ENCODE peak calls at places on chromosome 11, in six cellular contexts. F, E, S, N, Y and J are unnamed samples.

GRCh38 chr11:69067200-69067599 is 18.5 kb downstream of the TPCN2 start:
- DNase-seq in F (no peak), N (no peak), S (no peak), Y (no peak), E (no peak), J (no peak)

GRCh38 chr11:77515063-77515462 is 41.2 kb upstream of the PAK1 start:
- DNase-seq in E (no peak), S (no peak), N (no peak), Y (no peak), F (no peak), J (no peak)

GRCh38 chr11:68077617-68078592 is 39.1 kb downstream of the TCIRG1 start:
- DNase-seq in S (no peak), E (no peak), N (no peak), Y (no peak), F (no peak), J (no peak)

GRCh38 chr11:115528217-115528616 is 24.0 kb upstream of the CADM1 start:
- DNase-seq in E (no peak), N (no peak), F (no peak), Y (no peak), S (no peak), J (no peak)

GRCh38 chr11:7098235-7098832 is 9.5 kb downstream of the RBMXL2 start:
- DNase-seq in S (no peak), E (no peak), F (peak), Y (no peak), N (peak), J (peak)

GRCh38 chr11:73397468-73398131 is 21.4 kb downstream of the RELT start:
- DNase-seq in Y (no peak), E (no peak), N (no peak), F (no peak), S (peak), J (no peak)

GRCh38 chr11:45922425-45923082 is at the start of gene LARGE2:
- DNase-seq in Y (no peak), N (no peak), F (no peak), E (peak), S (peak), J (no peak)

GRCh38 chr11:11471196-11471595 is 118.1 kb upstream of the CSNK2A3 start:
- DNase-seq in Y (no peak), S (no peak), N (no peak), E (no peak), F (no peak), J (no peak)

GRCh38 chr11:65434667-65435179 is 12.1 kb downstream of the NEAT1 start:
- DNase-seq in F (peak), E (no peak), Y (no peak), S (no peak), N (peak), J (no peak)

GRCh38 chr11:134276396-134277175 is 407 bp downstream of the GLB1L3 start:
- DNase-seq in E (no peak), N (no peak), F (no peak), Y (no peak), S (no peak), J (no peak)

GRCh38 chr11:3803726-3804510 is 4.4 kb upstream of the PGAP2 start:
- DNase-seq in N (peak), E (no peak), Y (peak), S (no peak), F (no peak), J (peak)

GRCh38 chr11:57646756-57647303 is 2.9 kb downstream of the YPEL4 start:
- DNase-seq in N (no peak), Y (no peak), F (no peak), S (no peak), E (no peak), J (no peak)

GRCh38 chr11:37952035-37952434 is 1354.0 kb upstream of the RAG2 start:
- DNase-seq in Y (no peak), S (no peak), E (no peak), N (no peak), F (no peak), J (no peak)

GRCh38 chr11:105935791-105936190 is 86.2 kb downstream of the MSANTD4 start:
- DNase-seq in N (peak), Y (peak), E (no peak), S (no peak), F (peak), J (peak)

GRCh38 chr11:95698939-95699562 is 90.5 kb downstream of the FAM76B start:
- DNase-seq in E (no peak), Y (no peak), N (peak), S (no peak), F (no peak), J (no peak)

GRCh38 chr11:12215192-12215591 is 104.8 kb downstream of the MICAL2 start:
- DNase-seq in F (no peak), S (peak), E (no peak), N (no peak), Y (no peak), J (no peak)

GRCh38 chr11:104812416-104812815 is 85.8 kb downstream of the CASP12 start:
- DNase-seq in S (no peak), Y (no peak), E (no peak), F (no peak), N (no peak), J (no peak)

GRCh38 chr11:126570489-126570888 is 215.0 kb downstream of the ST3GAL4 start:
- DNase-seq in N (no peak), Y (no peak), F (no peak), S (no peak), E (no peak), J (no peak)

GRCh38 chr11:120385110-120385509 is 48.9 kb downstream of the ARHGEF12 start:
- DNase-seq in N (no peak), E (no peak), Y (no peak), F (no peak), S (no peak), J (no peak)

GRCh38 chr11:95108671-95109551 is 19.3 kb downstream of the ENDOD1 start:
- DNase-seq in S (no peak), N (peak), Y (no peak), F (peak), E (no peak), J (no peak)

GRCh38 chr11:3044004-3044403 is 13.2 kb downstream of the CARS1 start:
- DNase-seq in N (no peak), E (peak), S (peak), F (no peak), Y (no peak), J (no peak)

GRCh38 chr11:2138436-2139117 is 612 bp downstream of the IGF2 start:
- DNase-seq in F (no peak), N (no peak), Y (no peak), E (peak), S (no peak), J (no peak)

GRCh38 chr11:132080121-132080520 is 709.7 kb downstream of the NTM start:
- DNase-seq in S (no peak), F (no peak), N (no peak), Y (no peak), E (no peak), J (no peak)

GRCh38 chr11:111378185-111378772 is 796 bp downstream of the POU2AF1 start:
- DNase-seq in Y (no peak), F (no peak), E (no peak), N (no peak), S (no peak), J (no peak)

GRCh38 chr11:7589861-7590260 is 76.1 kb downstream of the PPFIBP2 start:
- DNase-seq in E (no peak), S (no peak), F (no peak), Y (no peak), N (no peak), J (no peak)

GRCh38 chr11:62137881-62138629 is 14.2 kb downstream of the INCENP start:
- DNase-seq in E (no peak), N (no peak), S (no peak), F (no peak), Y (no peak), J (no peak)

GRCh38 chr11:40186401-40187091 is 1272.9 kb downstream of the LRRC4C start:
- DNase-seq in E (no peak), Y (no peak), F (no peak), N (no peak), S (no peak), J (no peak)

GRCh38 chr11:80443177-80443576 is 1002.3 kb upstream of the TENM4 start:
- DNase-seq in E (no peak), Y (no peak), F (peak), S (no peak), N (peak), J (no peak)

GRCh38 chr11:117649656-117650055 is 147.4 kb downstream of the DSCAML1 start:
- DNase-seq in F (no peak), N (no peak), E (no peak), Y (no peak), S (no peak), J (no peak)

GRCh38 chr11:94884322-94884721 is 89.0 kb downstream of the CWC15 start:
- DNase-seq in N (no peak), F (no peak), Y (no peak), E (no peak), S (no peak), J (no peak)

GRCh38 chr11:90216611-90217010 is 6.2 kb downstream of the CHORDC1 start:
- DNase-seq in Y (no peak), E (no peak), S (no peak), F (no peak), N (no peak), J (no peak)

GRCh38 chr11:76797341-76798201 is 14.4 kb downstream of the TSKU start:
- DNase-seq in S (peak), F (no peak), E (no peak), Y (no peak), N (no peak), J (no peak)

GRCh38 chr11:12489246-12489772 is 111.9 kb downstream of the PARVA start:
- DNase-seq in E (no peak), F (no peak), Y (no peak), N (no peak), S (no peak), J (no peak)

GRCh38 chr11:117687776-117688175 is 109.2 kb downstream of the DSCAML1 start:
- DNase-seq in N (no peak), F (no peak), S (no peak), E (no peak), Y (no peak), J (no peak)

GRCh38 chr11:68942751-68943271 is 38.0 kb downstream of the MRGPRD start:
- DNase-seq in Y (no peak), N (no peak), F (no peak), E (no peak), S (peak), J (no peak)

DNA sequence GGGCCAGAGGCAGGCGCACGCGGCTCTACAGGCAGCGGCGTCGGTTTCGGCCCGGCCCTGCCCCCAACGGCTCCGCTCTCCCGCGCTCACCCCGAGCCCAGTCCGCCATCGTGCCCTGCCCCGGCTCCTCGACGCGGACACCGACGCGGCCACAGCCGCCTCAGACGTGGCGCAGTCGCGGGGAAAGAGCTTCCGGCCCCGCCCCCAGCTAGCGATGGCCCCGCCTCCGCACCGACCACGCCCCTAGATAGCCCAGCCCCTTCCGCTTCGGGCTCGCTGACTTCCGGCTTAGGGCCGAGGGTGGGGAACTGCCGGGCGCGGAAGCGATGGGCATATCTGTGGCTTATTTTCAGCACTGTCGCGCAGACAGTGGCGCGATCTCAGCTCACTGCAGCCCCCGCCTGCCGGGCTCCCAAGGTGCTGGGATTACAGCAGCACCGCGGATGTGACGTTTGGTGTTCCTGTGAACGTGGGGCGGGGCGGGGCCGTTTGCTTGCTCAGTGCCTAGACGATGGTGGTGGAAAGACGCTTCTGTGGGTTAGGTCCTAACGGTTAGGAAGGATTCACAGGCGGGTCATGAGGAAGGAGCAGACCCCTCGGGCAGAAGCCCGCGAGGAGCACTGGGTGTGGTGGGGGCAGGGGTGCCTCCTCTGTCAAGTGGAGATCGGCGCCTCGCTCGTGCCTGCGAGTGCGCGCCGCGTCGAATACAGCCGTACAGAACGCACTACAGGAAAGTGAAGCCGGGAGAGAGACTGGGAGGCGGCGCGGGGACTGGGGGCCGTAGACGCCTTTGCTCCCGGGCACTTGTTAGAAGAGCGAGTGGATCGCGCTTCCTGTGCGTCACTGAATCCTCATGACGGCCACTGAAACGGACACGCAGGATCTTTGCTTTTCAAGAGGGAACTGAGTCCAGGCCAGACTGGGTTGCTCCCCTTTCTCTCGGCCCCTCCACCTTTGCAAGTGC is at the start of the genes BET1L and RIC8A:
- DNase-seq in F (peak), Y (peak), N (peak), S (peak), E (peak), J (peak)
- H3K4me3 ChIP-seq in F (peak), Y (peak), N (peak), S (peak), E (peak), J (peak)

DNA sequence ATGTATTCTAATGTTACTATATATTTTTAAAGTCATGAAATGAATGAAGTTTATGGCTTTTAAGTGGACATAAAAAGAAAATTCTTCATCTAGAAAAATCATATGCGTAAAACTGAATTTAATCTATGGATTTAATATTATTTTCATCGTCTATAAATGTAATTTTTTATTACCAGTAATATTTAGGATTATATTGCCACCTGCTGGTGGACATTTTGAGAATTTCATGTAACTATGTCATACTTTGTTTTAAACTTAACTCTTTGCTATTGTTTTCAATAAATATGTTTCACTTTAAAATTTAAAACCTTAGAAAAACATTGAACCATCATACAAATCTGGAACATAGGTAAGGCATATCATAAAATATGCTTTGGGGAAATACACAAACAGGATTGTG is 66.5 kb upstream of the CEP126 start:
- DNase-seq in N (peak), F (peak), E (no peak), S (no peak), Y (no peak), J (no peak)
- TF ChIP-seq CTCF in N (peak), F (peak), E (peak), S (peak), Y (peak), J (no peak)

GRCh38 chr11:87176044-87176443 is 138.3 kb downstream of the TMEM135 start:
- DNase-seq in E (no peak), N (no peak), Y (no peak), F (no peak), S (no peak), J (peak)

DNA sequence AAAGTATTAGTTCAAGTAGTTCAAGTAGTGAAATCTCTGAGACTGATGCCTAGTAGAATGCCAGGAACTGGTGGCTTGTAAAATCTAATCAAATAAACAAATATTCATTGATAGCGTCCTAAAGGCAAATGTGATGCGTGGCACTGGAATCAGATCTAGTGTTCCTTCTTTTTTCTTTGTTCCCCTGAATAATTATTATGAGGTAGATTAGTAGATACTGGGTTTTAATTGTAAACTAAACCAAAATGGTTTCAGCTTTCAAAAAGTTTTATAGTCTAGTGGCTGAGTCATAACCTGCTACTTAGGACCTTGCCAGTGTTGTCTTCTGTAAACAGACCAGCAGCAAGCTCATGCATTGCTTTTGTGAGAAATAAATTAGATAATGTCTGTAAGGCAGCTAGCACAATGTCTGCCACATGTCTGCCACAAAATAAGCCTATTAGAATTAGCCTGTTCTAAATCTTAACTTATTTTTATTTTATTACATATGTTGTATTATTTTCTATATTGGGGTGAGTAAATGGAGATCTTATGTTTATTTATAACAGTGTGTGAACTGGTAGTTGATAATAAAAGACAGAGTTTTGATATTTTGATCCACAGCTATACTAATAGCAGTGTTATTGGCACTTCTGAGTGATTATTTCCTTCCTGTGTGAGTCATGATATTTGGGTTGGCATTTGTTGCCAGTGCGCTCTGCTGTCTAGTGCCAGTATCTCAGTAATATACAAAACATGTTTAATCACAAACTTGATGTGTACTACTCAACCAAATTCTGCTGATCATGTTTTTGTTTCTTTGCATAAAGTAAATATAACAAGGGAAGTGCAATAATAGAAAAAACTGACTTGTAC is 135.7 kb downstream of the TMEM135 start:
- DNase-seq in Y (peak), F (peak), N (peak), E (no peak), S (no peak), J (peak)
- H3K4me3 ChIP-seq in Y (no peak), F (no peak), N (no peak), E (no peak), S (no peak), J (no peak)

GRCh38 chr11:23320131-23320530 is 459.9 kb upstream of the CCDC179 start:
- DNase-seq in N (no peak), E (no peak), F (no peak), Y (no peak), S (no peak), J (no peak)
- TF ChIP-seq CTCF in N (no peak), E (no peak), F (no peak), Y (no peak), S (no peak), J (no peak)

DNA sequence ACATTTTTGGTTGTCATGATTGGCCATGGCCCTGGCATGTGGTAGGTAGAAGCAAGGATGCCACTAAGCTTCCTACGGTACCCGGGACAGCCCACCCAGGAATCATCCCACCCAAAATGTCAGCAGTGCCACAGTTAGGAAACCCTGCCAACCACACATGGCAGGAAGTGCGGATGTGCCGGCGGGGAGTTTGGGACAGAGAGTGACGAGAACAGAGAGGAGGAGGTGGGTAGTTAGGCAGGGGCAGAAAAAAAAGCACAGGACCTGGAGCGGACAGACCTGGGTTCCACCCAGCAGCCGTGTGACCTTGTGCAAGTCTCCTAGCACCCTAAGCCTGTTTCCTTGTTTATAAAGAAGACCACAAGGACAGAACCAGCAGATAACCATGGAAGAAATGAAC is 3.3 kb downstream of the SPI1 start:
- DNase-seq in F (no peak), S (peak), Y (no peak), N (no peak), E (no peak), J (no peak)
- H3K4me3 ChIP-seq in F (no peak), S (peak), Y (no peak), N (no peak), E (peak), J (no peak)

GRCh38 chr11:124274000-124274399 is 17.8 kb downstream of the OR8G5 start:
- DNase-seq in N (no peak), E (no peak), Y (no peak), F (no peak), S (no peak), J (no peak)
- TF ChIP-seq CTCF in N (no peak), E (no peak), Y (no peak), F (no peak), S (no peak), J (no peak)

GRCh38 chr11:17699157-17700114 is 19.9 kb upstream of the MYOD1 start:
- DNase-seq in E (peak), N (peak), S (no peak), Y (no peak), F (no peak), J (no peak)
- H3K4me3 ChIP-seq in E (no peak), N (no peak), S (no peak), Y (no peak), F (no peak), J (no peak)

GRCh38 chr11:124071622-124071948 is 30.5 kb upstream of the OR10G7 start:
- DNase-seq in F (no peak), E (no peak), S (no peak), Y (no peak), N (no peak), J (no peak)
- TF ChIP-seq CTCF in F (no peak), E (no peak), S (no peak), Y (no peak), N (no peak), J (no peak)